ENCODE peak calls at places on chromosomes 6 and 20, in eight cellular contexts. One of them, this sample, is unnamed.
A peak's percentile ranks its signal among the peaks of the same experiment; 100 is the strongest.

GRCh38 chr6:111552241-111552744 is 53.4 kb downstream of the TRAF3IP2 start:
- DNase-seq in body of pancreas: peak; percentile 83
- DNase-seq in NCI-H524: peak; percentile 94
- DNase-seq in heart right ventricle: peak; percentile 84
- DNase-seq in mucosa of gallbladder: peak; percentile 82
- DNase-seq in HT1080: peak; percentile 70
- DNase-seq in psoas muscle: peak; percentile 86
- DNase-seq in non-pigmented ciliary epithelial cell: peak; percentile 81
- DNase-seq in this sample: peak; percentile 89

GRCh38 chr6:62652692-62653328 is 366.8 kb upstream of the KHDRBS2 start:
- DNase-seq in body of pancreas: no peak
- DNase-seq in NCI-H524: no peak
- DNase-seq in heart right ventricle: no peak
- DNase-seq in mucosa of gallbladder: no peak
- DNase-seq in HT1080: no peak
- DNase-seq in psoas muscle: no peak
- DNase-seq in non-pigmented ciliary epithelial cell: no peak
- DNase-seq in this sample: no peak

GRCh38 chr6:142474446-142475289 is 172.9 kb downstream of the ADGRG6 start:
- DNase-seq in body of pancreas: peak; percentile 19
- DNase-seq in NCI-H524: peak; percentile 84
- DNase-seq in heart right ventricle: no peak
- DNase-seq in mucosa of gallbladder: no peak
- DNase-seq in HT1080: peak; percentile 75
- DNase-seq in psoas muscle: no peak
- DNase-seq in non-pigmented ciliary epithelial cell: peak; percentile 24
- DNase-seq in this sample: peak; percentile 15

GRCh38 chr20:53943522-53944291 is 126.7 kb downstream of the BCAS1 start:
- DNase-seq in body of pancreas: no peak
- DNase-seq in NCI-H524: peak; percentile 81
- DNase-seq in heart right ventricle: peak; percentile 28
- DNase-seq in mucosa of gallbladder: no peak
- DNase-seq in HT1080: no peak
- DNase-seq in psoas muscle: no peak
- DNase-seq in non-pigmented ciliary epithelial cell: no peak
- DNase-seq in this sample: no peak

GRCh38 chr6:159169557-159170332 is 545 bp downstream of the FNDC1 start:
- DNase-seq in body of pancreas: no peak
- DNase-seq in NCI-H524: peak; percentile 81
- DNase-seq in heart right ventricle: no peak
- DNase-seq in mucosa of gallbladder: no peak
- DNase-seq in HT1080: no peak
- DNase-seq in psoas muscle: no peak
- DNase-seq in non-pigmented ciliary epithelial cell: no peak
- DNase-seq in this sample: peak; percentile 23

GRCh38 chr6:132712366-132712765 is 1.5 kb downstream of the VNN1 start:
- DNase-seq in body of pancreas: peak; percentile 15
- DNase-seq in NCI-H524: no peak
- DNase-seq in heart right ventricle: no peak
- DNase-seq in mucosa of gallbladder: peak; percentile 66
- DNase-seq in HT1080: peak; percentile 75
- DNase-seq in psoas muscle: no peak
- DNase-seq in non-pigmented ciliary epithelial cell: no peak
- DNase-seq in this sample: no peak

GRCh38 chr6:36737043-36737785 is 39.6 kb downstream of the RAB44 start:
- DNase-seq in body of pancreas: no peak
- DNase-seq in NCI-H524: no peak
- DNase-seq in heart right ventricle: no peak
- DNase-seq in mucosa of gallbladder: no peak
- DNase-seq in HT1080: no peak
- DNase-seq in psoas muscle: no peak
- DNase-seq in non-pigmented ciliary epithelial cell: no peak
- DNase-seq in this sample: no peak

GRCh38 chr20:22562620-22563019 is 21.8 kb downstream of the FOXA2 start:
- DNase-seq in body of pancreas: no peak
- DNase-seq in NCI-H524: no peak
- DNase-seq in heart right ventricle: no peak
- DNase-seq in mucosa of gallbladder: no peak
- DNase-seq in HT1080: no peak
- DNase-seq in psoas muscle: no peak
- DNase-seq in non-pigmented ciliary epithelial cell: no peak
- DNase-seq in this sample: no peak

GRCh38 chr6:110532401-110532800 is 56.0 kb upstream of the SLC22A16 start:
- DNase-seq in body of pancreas: no peak
- DNase-seq in NCI-H524: no peak
- DNase-seq in heart right ventricle: no peak
- DNase-seq in mucosa of gallbladder: no peak
- DNase-seq in HT1080: no peak
- DNase-seq in psoas muscle: no peak
- DNase-seq in non-pigmented ciliary epithelial cell: no peak
- DNase-seq in this sample: no peak

GRCh38 chr6:134093007-134093573 is 40.7 kb upstream of the SLC2A12 start:
- DNase-seq in body of pancreas: no peak
- DNase-seq in NCI-H524: peak; percentile 17
- DNase-seq in heart right ventricle: no peak
- DNase-seq in mucosa of gallbladder: no peak
- DNase-seq in HT1080: no peak
- DNase-seq in psoas muscle: no peak
- DNase-seq in non-pigmented ciliary epithelial cell: no peak
- DNase-seq in this sample: no peak

GRCh38 chr6:23446394-23447001 is 679.5 kb upstream of the NRSN1 start:
- DNase-seq in body of pancreas: no peak
- DNase-seq in NCI-H524: peak; percentile 84
- DNase-seq in heart right ventricle: peak; percentile 7
- DNase-seq in mucosa of gallbladder: no peak
- DNase-seq in HT1080: peak; percentile 11
- DNase-seq in psoas muscle: no peak
- DNase-seq in non-pigmented ciliary epithelial cell: peak; percentile 30
- DNase-seq in this sample: no peak

GRCh38 chr6:1393641-1394283 is 4.4 kb downstream of the FOXF2 start:
- DNase-seq in body of pancreas: no peak
- DNase-seq in NCI-H524: no peak
- DNase-seq in heart right ventricle: no peak
- DNase-seq in mucosa of gallbladder: no peak
- DNase-seq in HT1080: no peak
- DNase-seq in psoas muscle: no peak
- DNase-seq in non-pigmented ciliary epithelial cell: no peak
- DNase-seq in this sample: no peak

GRCh38 chr20:51122931-51123658 is 100.2 kb upstream of the KCNG1 start:
- DNase-seq in body of pancreas: no peak
- DNase-seq in NCI-H524: no peak
- DNase-seq in heart right ventricle: no peak
- DNase-seq in mucosa of gallbladder: no peak
- DNase-seq in HT1080: no peak
- DNase-seq in psoas muscle: no peak
- DNase-seq in non-pigmented ciliary epithelial cell: no peak
- DNase-seq in this sample: no peak

This sample was measured in adrenal gland.